ENCODE peak calls at places on chromosomes 4 and X, in eight cellular contexts. One of them, this sample, is unnamed. For H4K20me1, the result is how much of the 10 kb centered on the place peaks cover.

GRCh38 chrX:154030715-154031305 is 11.1 kb upstream of the IRAK1 start:
- DNase-seq in IMR-90: no peak
- DNase-seq in OCI-LY7: no peak
- DNase-seq in GM23248: no peak
- DNase-seq in hepatocyte: no peak
- DNase-seq in fibroblast of lung: no peak
- DNase-seq in astrocyte: no peak
- DNase-seq in mammary epithelial cell: no peak
- DNase-seq in this sample: peak

GRCh38 chrX:17374619-17375360 is at the start of gene NHS:
- DNase-seq in mammary epithelial cell: peak
- DNase-seq in fibroblast of lung: peak
- DNase-seq in hepatocyte: peak
- DNase-seq in IMR-90: peak
- DNase-seq in astrocyte: peak
- DNase-seq in OCI-LY7: no peak
- DNase-seq in GM23248: peak
- DNase-seq in this sample: peak

GRCh38 chr4:91147067-91147466 is 1019.9 kb downstream of the CCSER1 start:
- DNase-seq in fibroblast of lung: no peak
- DNase-seq in OCI-LY7: no peak
- DNase-seq in mammary epithelial cell: no peak
- DNase-seq in GM23248: no peak
- DNase-seq in IMR-90: no peak
- DNase-seq in astrocyte: no peak
- DNase-seq in hepatocyte: no peak
- DNase-seq in this sample: no peak

GRCh38 chrX:17697191-17697590 is 40.1 kb upstream of the SCML1 start:
- DNase-seq in GM23248: peak
- DNase-seq in fibroblast of lung: no peak
- DNase-seq in astrocyte: peak
- DNase-seq in OCI-LY7: no peak
- DNase-seq in mammary epithelial cell: peak
- DNase-seq in hepatocyte: no peak
- DNase-seq in IMR-90: peak
- DNase-seq in this sample: no peak

GRCh38 chr4:72895408-72895807 is 174.1 kb downstream of the COX18 start:
- DNase-seq in mammary epithelial cell: no peak
- DNase-seq in astrocyte: no peak
- DNase-seq in hepatocyte: no peak
- DNase-seq in IMR-90: no peak
- DNase-seq in fibroblast of lung: no peak
- DNase-seq in OCI-LY7: no peak
- DNase-seq in GM23248: no peak
- DNase-seq in this sample: no peak

GRCh38 chr4:40516651-40517050 is 113.0 kb downstream of the RBM47 start:
- DNase-seq in astrocyte: no peak
- DNase-seq in hepatocyte: peak
- DNase-seq in OCI-LY7: peak
- DNase-seq in mammary epithelial cell: no peak
- DNase-seq in IMR-90: no peak
- DNase-seq in fibroblast of lung: no peak
- DNase-seq in GM23248: no peak
- DNase-seq in this sample: no peak

GRCh38 chr4:15349426-15349825 is 78.4 kb upstream of the C1QTNF7 start:
- DNase-seq in mammary epithelial cell: no peak
- DNase-seq in fibroblast of lung: peak
- DNase-seq in IMR-90: no peak
- DNase-seq in hepatocyte: no peak
- DNase-seq in astrocyte: peak
- DNase-seq in GM23248: no peak
- DNase-seq in OCI-LY7: no peak
- DNase-seq in this sample: peak

GRCh38 chrX:153457136-153457825 is 11.4 kb upstream of the TREX2 start:
- DNase-seq in astrocyte: no peak
- DNase-seq in hepatocyte: no peak
- DNase-seq in mammary epithelial cell: no peak
- DNase-seq in fibroblast of lung: no peak
- DNase-seq in OCI-LY7: no peak
- DNase-seq in GM23248: no peak
- DNase-seq in IMR-90: no peak
- DNase-seq in this sample: no peak

GRCh38 chrX:48966796-48967579 is 4.7 kb downstream of the KCND1 start:
- DNase-seq in hepatocyte: no peak
- DNase-seq in OCI-LY7: no peak
- DNase-seq in GM23248: peak
- DNase-seq in astrocyte: peak
- DNase-seq in IMR-90: peak
- DNase-seq in fibroblast of lung: peak
- DNase-seq in mammary epithelial cell: no peak
- DNase-seq in this sample: no peak

GRCh38 chr4:40149960-40150385 is 46.9 kb upstream of the RHOH start:
- DNase-seq in OCI-LY7: peak
- DNase-seq in GM23248: peak
- DNase-seq in IMR-90: peak
- DNase-seq in hepatocyte: peak
- DNase-seq in astrocyte: peak
- DNase-seq in mammary epithelial cell: peak
- DNase-seq in fibroblast of lung: peak
- DNase-seq in this sample: peak

GRCh38 chr4:116829187-116829586 is 256.2 kb downstream of the TRAM1L1 start:
- DNase-seq in GM23248: no peak
- DNase-seq in astrocyte: no peak
- DNase-seq in mammary epithelial cell: no peak
- DNase-seq in hepatocyte: no peak
- DNase-seq in IMR-90: no peak
- DNase-seq in fibroblast of lung: no peak
- DNase-seq in OCI-LY7: no peak
- DNase-seq in this sample: no peak

GRCh38 chr4:182142146-182143085 is 100.8 kb upstream of the TENM3 start:
- DNase-seq in fibroblast of lung: peak
- DNase-seq in GM23248: peak
- DNase-seq in IMR-90: peak
- DNase-seq in mammary epithelial cell: peak
- DNase-seq in hepatocyte: peak
- DNase-seq in astrocyte: peak
- DNase-seq in OCI-LY7: no peak
- DNase-seq in this sample: peak

GRCh38 chrX:15564981-15565579 is 35.7 kb downstream of the ACE2 start:
- DNase-seq in OCI-LY7: peak
- DNase-seq in hepatocyte: peak
- DNase-seq in IMR-90: peak
- DNase-seq in mammary epithelial cell: peak
- DNase-seq in astrocyte: peak
- DNase-seq in fibroblast of lung: peak
- DNase-seq in GM23248: peak
- DNase-seq in this sample: no peak

GRCh38 chr4:78799551-78800495 is 23.7 kb downstream of the BMP2K start:
- DNase-seq in GM23248: no peak
- DNase-seq in OCI-LY7: no peak
- DNase-seq in hepatocyte: no peak
- DNase-seq in IMR-90: no peak
- DNase-seq in mammary epithelial cell: peak
- DNase-seq in fibroblast of lung: peak
- DNase-seq in astrocyte: peak
- DNase-seq in this sample: no peak

GRCh38 chr4:65383589-65384305 is 286.5 kb downstream of the EPHA5 start:
- DNase-seq in IMR-90: no peak
- DNase-seq in astrocyte: peak
- DNase-seq in OCI-LY7: no peak
- DNase-seq in hepatocyte: no peak
- DNase-seq in fibroblast of lung: peak
- DNase-seq in mammary epithelial cell: peak
- DNase-seq in GM23248: no peak
- DNase-seq in this sample: no peak

GRCh38 chr4:21304061-21304541 is 603.8 kb downstream of the PACRGL start:
- DNase-seq in GM23248: peak
- DNase-seq in OCI-LY7: no peak
- DNase-seq in hepatocyte: peak
- DNase-seq in mammary epithelial cell: no peak
- DNase-seq in fibroblast of lung: no peak
- DNase-seq in astrocyte: no peak
- DNase-seq in IMR-90: no peak
- DNase-seq in this sample: no peak

GRCh38 chrX:150546711-150547153 is 21.7 kb upstream of the MTM1 start:
- DNase-seq in astrocyte: no peak
- DNase-seq in fibroblast of lung: no peak
- DNase-seq in GM23248: peak
- DNase-seq in mammary epithelial cell: no peak
- DNase-seq in hepatocyte: peak
- DNase-seq in IMR-90: no peak
- DNase-seq in OCI-LY7: no peak
- DNase-seq in this sample: no peak

DNA sequence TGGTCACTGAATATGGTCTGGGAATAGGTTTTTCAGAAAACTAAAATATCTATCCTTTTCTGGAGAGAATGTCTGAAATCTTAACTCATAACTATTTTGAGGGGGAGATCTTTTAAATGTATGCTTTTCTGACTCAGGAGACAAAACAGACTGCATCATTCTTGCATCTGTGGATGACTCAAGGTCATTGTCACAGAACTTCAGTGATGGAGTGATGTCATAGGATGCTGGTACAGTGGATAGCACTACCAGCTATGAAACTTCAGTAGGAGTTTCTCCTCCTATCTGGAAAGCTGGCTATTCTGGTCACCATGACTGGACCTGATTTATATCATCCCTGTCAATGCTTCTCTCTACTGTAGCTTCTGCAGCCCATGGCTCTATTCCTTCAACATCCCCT is 50.3 kb downstream of the PARM1 start:
- DNase-seq in hepatocyte: no peak
- DNase-seq in astrocyte: no peak
- DNase-seq in GM23248: no peak
- DNase-seq in IMR-90: no peak
- DNase-seq in mammary epithelial cell: no peak
- DNase-seq in fibroblast of lung: no peak
- DNase-seq in OCI-LY7: no peak
- DNase-seq in this sample: no peak
- H4K20me1 ChIP-seq in hepatocyte: under half
- H4K20me1 ChIP-seq in astrocyte: under half
- H4K20me1 ChIP-seq in GM23248: under half
- H4K20me1 ChIP-seq in IMR-90: under half
- H4K20me1 ChIP-seq in mammary epithelial cell: under half
- H4K20me1 ChIP-seq in fibroblast of lung: under half
- H4K20me1 ChIP-seq in OCI-LY7: under half
- H4K20me1 ChIP-seq in this sample: under half

DNA sequence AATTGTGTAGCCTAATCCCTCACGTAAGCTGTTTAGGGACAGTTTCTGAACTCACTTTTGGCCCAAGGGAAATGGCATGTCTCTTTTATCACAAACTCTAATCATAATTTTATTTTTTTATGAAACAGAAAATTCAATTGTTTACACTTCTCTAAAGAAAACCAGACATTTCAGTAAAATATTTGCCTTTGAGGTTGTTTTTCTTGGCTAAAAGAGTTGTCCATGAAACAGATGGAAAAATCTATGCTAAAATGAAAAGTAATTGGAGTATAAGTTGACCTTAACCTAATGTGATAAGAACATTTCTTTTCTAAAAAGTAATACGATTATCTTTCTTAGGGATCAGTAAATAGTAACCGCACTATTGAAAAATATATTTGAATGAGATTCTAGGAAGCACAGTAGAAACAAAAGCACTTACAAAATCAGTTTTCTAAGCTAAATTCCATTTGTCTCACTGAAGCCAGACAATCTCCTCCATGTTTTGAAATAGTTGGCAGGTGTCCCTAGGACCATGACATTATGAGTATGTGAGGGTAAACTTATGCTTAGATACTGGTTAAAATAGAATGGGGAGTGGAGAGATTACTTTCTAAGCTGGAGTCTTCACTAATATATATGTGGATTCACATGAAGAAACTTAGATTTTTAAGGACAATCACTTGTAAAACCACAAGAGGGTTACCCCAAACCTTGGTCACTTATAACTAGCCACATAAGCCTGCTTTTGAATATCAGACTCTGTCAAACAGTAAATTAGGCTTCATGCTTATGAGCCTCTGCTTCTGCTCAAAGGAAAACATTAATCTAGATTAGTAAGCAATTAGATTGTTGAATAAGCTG is 20.1 kb upstream of the TET2 start:
- DNase-seq in mammary epithelial cell: no peak
- DNase-seq in OCI-LY7: no peak
- DNase-seq in IMR-90: peak
- DNase-seq in GM23248: peak
- DNase-seq in fibroblast of lung: peak
- DNase-seq in hepatocyte: no peak
- DNase-seq in astrocyte: peak
- DNase-seq in this sample: no peak
- H4K20me1 ChIP-seq in mammary epithelial cell: under half
- H4K20me1 ChIP-seq in OCI-LY7: under half
- H4K20me1 ChIP-seq in IMR-90: under half
- H4K20me1 ChIP-seq in GM23248: under half
- H4K20me1 ChIP-seq in fibroblast of lung: under half
- H4K20me1 ChIP-seq in hepatocyte: under half
- H4K20me1 ChIP-seq in astrocyte: under half
- H4K20me1 ChIP-seq in this sample: under half

GRCh38 chr4:76712564-76712963 is 185.4 kb downstream of the SOWAHB start:
- DNase-seq in IMR-90: no peak
- DNase-seq in astrocyte: no peak
- DNase-seq in fibroblast of lung: no peak
- DNase-seq in mammary epithelial cell: no peak
- DNase-seq in hepatocyte: no peak
- DNase-seq in OCI-LY7: no peak
- DNase-seq in GM23248: no peak
- DNase-seq in this sample: no peak
- H4K20me1 ChIP-seq in IMR-90: under half
- H4K20me1 ChIP-seq in astrocyte: under half
- H4K20me1 ChIP-seq in fibroblast of lung: under half
- H4K20me1 ChIP-seq in mammary epithelial cell: under half
- H4K20me1 ChIP-seq in hepatocyte: under half
- H4K20me1 ChIP-seq in OCI-LY7: under half
- H4K20me1 ChIP-seq in GM23248: under half
- H4K20me1 ChIP-seq in this sample: under half

GRCh38 chr4:26368685-26369084 is 47.9 kb downstream of the RBPJ start:
- DNase-seq in hepatocyte: no peak
- DNase-seq in mammary epithelial cell: no peak
- DNase-seq in IMR-90: no peak
- DNase-seq in astrocyte: no peak
- DNase-seq in fibroblast of lung: no peak
- DNase-seq in GM23248: no peak
- DNase-seq in OCI-LY7: no peak
- DNase-seq in this sample: peak

GRCh38 chr4:26369132-26370036 is 48.6 kb downstream of the RBPJ start:
- DNase-seq in fibroblast of lung: peak
- DNase-seq in OCI-LY7: no peak
- DNase-seq in GM23248: no peak
- DNase-seq in hepatocyte: no peak
- DNase-seq in mammary epithelial cell: no peak
- DNase-seq in IMR-90: peak
- DNase-seq in astrocyte: peak
- DNase-seq in this sample: peak

GRCh38 chr4:26375589-26375988 is 54.8 kb downstream of the RBPJ start:
- DNase-seq in GM23248: no peak
- DNase-seq in mammary epithelial cell: no peak
- DNase-seq in hepatocyte: no peak
- DNase-seq in IMR-90: no peak
- DNase-seq in fibroblast of lung: no peak
- DNase-seq in OCI-LY7: no peak
- DNase-seq in astrocyte: no peak
- DNase-seq in this sample: no peak

GRCh38 chr4:26372076-26372475 is 51.3 kb downstream of the RBPJ start:
- DNase-seq in astrocyte: no peak
- DNase-seq in hepatocyte: no peak
- DNase-seq in GM23248: no peak
- DNase-seq in OCI-LY7: no peak
- DNase-seq in IMR-90: no peak
- DNase-seq in mammary epithelial cell: no peak
- DNase-seq in fibroblast of lung: no peak
- DNase-seq in this sample: no peak

GRCh38 chr4:26372525-26373172 is 51.8 kb downstream of the RBPJ start:
- DNase-seq in hepatocyte: peak
- DNase-seq in mammary epithelial cell: peak
- DNase-seq in IMR-90: peak
- DNase-seq in fibroblast of lung: peak
- DNase-seq in astrocyte: peak
- DNase-seq in GM23248: peak
- DNase-seq in OCI-LY7: peak
- DNase-seq in this sample: no peak
- H4K20me1 ChIP-seq in hepatocyte: under half
- H4K20me1 ChIP-seq in mammary epithelial cell: under half
- H4K20me1 ChIP-seq in IMR-90: half or more
- H4K20me1 ChIP-seq in fibroblast of lung: under half
- H4K20me1 ChIP-seq in astrocyte: half or more
- H4K20me1 ChIP-seq in GM23248: half or more
- H4K20me1 ChIP-seq in OCI-LY7: under half
- H4K20me1 ChIP-seq in this sample: half or more